ENCODE peak calls at places on chromosomes 6 and 20, in six cellular contexts. K is CD4-positive, CD25-positive, alpha-beta regulatory T cell; Q is psoas muscle; N is GM23248; O is breast epithelium; U is right cardiac atrium. T is an unnamed sample.
A peak's percentile ranks its signal among the peaks of the same experiment; 100 is the strongest.

GRCh38 chr6:138597336-138597735 is 98.0 kb upstream of the NHSL1 start:
- DNase-seq in K (no peak), Q (no peak), N (no peak), O (no peak), U (no peak), T (no peak)

GRCh38 chr6:87029711-87030314 is 65.1 kb downstream of the CGA start:
- DNase-seq in K (peak; percentile 42), Q (no peak), N (peak; percentile 70), O (no peak), U (no peak), T (no peak)

GRCh38 chr20:13139459-13140150 is 81.5 kb upstream of the ISM1 start:
- DNase-seq in K (no peak), Q (no peak), N (no peak), O (no peak), U (no peak), T (no peak)

GRCh38 chr6:2448826-2449571 is 203.6 kb upstream of the GMDS start:
- DNase-seq in K (peak; percentile 46), Q (no peak), N (peak; percentile 84), O (no peak), U (no peak), T (no peak)

GRCh38 chr6:157853018-157853805 is 30.2 kb downstream of the SNX9 start:
- DNase-seq in K (no peak), Q (no peak), N (no peak), O (no peak), U (no peak), T (no peak)

GRCh38 chr6:31559958-31560696 is 12.0 kb upstream of the LTA start:
- DNase-seq in K (peak; percentile 86), Q (peak; percentile 62), N (peak; percentile 75), O (no peak), U (peak; percentile 87), T (no peak)

GRCh38 chr6:24477070-24477469 is 12.3 kb downstream of the GPLD1 start:
- DNase-seq in K (no peak), Q (no peak), N (no peak), O (no peak), U (no peak), T (no peak)

GRCh38 chr6:52681416-52681815 is 10.5 kb downstream of the TMEM14A start:
- DNase-seq in K (no peak), Q (no peak), N (no peak), O (no peak), U (no peak), T (no peak)

GRCh38 chr6:116101298-116101718 is 655 bp downstream of the NT5DC1 start:
- DNase-seq in K (no peak), Q (no peak), N (no peak), O (no peak), U (no peak), T (no peak)

GRCh38 chr6:38185244-38185643 is 365.7 kb downstream of the ZFAND3 start:
- DNase-seq in K (no peak), Q (no peak), N (no peak), O (peak; percentile 20), U (no peak), T (no peak)

GRCh38 chr20:18832801-18833200 is 19.2 kb downstream of the SCP2D1 start:
- DNase-seq in K (no peak), Q (no peak), N (no peak), O (no peak), U (no peak), T (no peak)

GRCh38 chr6:37491161-37491829 is 8.4 kb downstream of the CCDC167 start:
- DNase-seq in K (peak; percentile 13), Q (no peak), N (no peak), O (no peak), U (no peak), T (no peak)

GRCh38 chr6:169172946-169173345 is 80.7 kb downstream of the THBS2 start:
- DNase-seq in K (no peak), Q (no peak), N (peak; percentile 38), O (no peak), U (no peak), T (no peak)

GRCh38 chr20:13857304-13857703 is 72.5 kb downstream of the NDUFAF5 start:
- DNase-seq in K (no peak), Q (peak; percentile 79), N (peak; percentile 30), O (peak; percentile 56), U (peak; percentile 84), T (no peak)

GRCh38 chr20:33423141-33423834 is 20.3 kb downstream of the SNTA1 start:
- DNase-seq in K (no peak), Q (peak; percentile 86), N (peak; percentile 88), O (no peak), U (peak; percentile 92), T (no peak)

GRCh38 chr6:105994522-105995402 is 91.4 kb upstream of the PRDM1 start:
- DNase-seq in K (peak; percentile 66), Q (peak; percentile 60), N (peak; percentile 90), O (no peak), U (peak; percentile 74), T (peak; percentile 32)

GRCh38 chr20:2875690-2876203 is 2.5 kb downstream of the PTPRA start:
- DNase-seq in K (no peak), Q (no peak), N (no peak), O (no peak), U (no peak), T (no peak)

GRCh38 chr6:143896096-143896880 is 32.0 kb downstream of the ZC2HC1B start:
- DNase-seq in K (no peak), Q (no peak), N (peak; percentile 14), O (no peak), U (no peak), T (no peak)

GRCh38 chr6:88368071-88368787 is 202.1 kb upstream of the CNR1 start:
- DNase-seq in K (no peak), Q (no peak), N (peak; percentile 79), O (no peak), U (no peak), T (no peak)

GRCh38 chr20:3723284-3723683 is 9.2 kb upstream of the HSPA12B start:
- DNase-seq in K (no peak), Q (no peak), N (no peak), O (no peak), U (no peak), T (no peak)

GRCh38 chr6:32075781-32076494 is 33.2 kb downstream of the TNXB start:
- DNase-seq in K (no peak), Q (peak; percentile 15), N (peak; percentile 71), O (no peak), U (peak; percentile 39), T (no peak)

GRCh38 chr6:81023007-81023582 is 729.4 kb downstream of the TENT5A start:
- DNase-seq in K (peak; percentile 1), Q (no peak), N (no peak), O (no peak), U (no peak), T (no peak)

GRCh38 chr6:35359744-35360348 is 17.5 kb downstream of the PPARD start:
- DNase-seq in K (no peak), Q (no peak), N (peak; percentile 87), O (no peak), U (peak; percentile 63), T (no peak)

GRCh38 chr6:35359346-35359743 is 17.0 kb downstream of the PPARD start:
- DNase-seq in K (no peak), Q (no peak), N (no peak), O (no peak), U (no peak), T (no peak)

GRCh38 chr6:35354361-35355135 is 12.2 kb downstream of the PPARD start:
- DNase-seq in K (no peak), Q (no peak), N (peak; percentile 58), O (no peak), U (no peak), T (no peak)

GRCh38 chr6:35357671-35358070 is 15.3 kb downstream of the PPARD start:
- DNase-seq in K (no peak), Q (no peak), N (no peak), O (no peak), U (peak; percentile 66), T (no peak)

DNA sequence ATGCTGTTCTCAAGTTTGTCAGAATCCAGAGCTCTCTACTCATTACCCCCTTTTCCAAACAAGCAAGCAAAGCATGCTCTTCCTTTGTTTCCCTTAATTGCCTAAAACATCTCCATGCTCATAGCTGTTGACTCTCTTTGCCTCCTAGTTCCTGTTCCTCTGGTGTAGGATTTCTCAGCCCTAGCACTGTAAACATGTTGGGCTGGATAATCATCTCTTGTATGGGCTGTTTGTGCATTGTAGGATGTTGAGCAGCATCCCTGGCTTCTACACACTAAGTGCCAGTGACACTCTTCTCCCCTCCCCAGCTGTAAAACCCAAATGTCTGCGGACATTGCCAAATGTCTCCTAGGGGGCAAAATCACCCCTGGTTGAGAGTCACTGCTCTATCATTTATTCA is 14.0 kb downstream of the PPARD start:
- DNase-seq in K (no peak), Q (no peak), N (no peak), O (no peak), U (no peak), T (no peak)
- H3K4me1 ChIP-seq in K (no peaks in the 10 kb centered on the region), Q (peaks cover 64% of the 10 kb centered on the region), N (peaks cover 20% of the 10 kb centered on the region), O (peaks cover 12% of the 10 kb centered on the region), U (peaks cover 37% of the 10 kb centered on the region), T (no peaks in the 10 kb centered on the region)

GRCh38 chr20:39876974-39877615 is 811.9 kb downstream of the MAFB start:
- DNase-seq in K (no peak), Q (no peak), N (no peak), O (no peak), U (no peak), T (no peak)
- H3K9me3 ChIP-seq in K (no peaks in the 10 kb centered on the region), Q (no peaks in the 10 kb centered on the region), N (no peaks in the 10 kb centered on the region), O (no peaks in the 10 kb centered on the region), U (no peaks in the 10 kb centered on the region), T (no peaks in the 10 kb centered on the region)

GRCh38 chr6:35669441-35669776 is 19.3 kb downstream of the FKBP5 start:
- DNase-seq in K (peak; percentile 59), Q (no peak), N (peak; percentile 23), O (no peak), U (no peak), T (no peak)
- H3K4me1 ChIP-seq in K (peaks cover 62% of the 10 kb centered on the region), Q (peaks cover 68% of the 10 kb centered on the region), N (peaks cover 29% of the 10 kb centered on the region), O (no peaks in the 10 kb centered on the region), U (peaks cover 8% of the 10 kb centered on the region), T (peaks cover 37% of the 10 kb centered on the region)

GRCh38 chr20:60420676-60421229 is 462.5 kb downstream of the CDH26 start:
- DNase-seq in K (no peak), Q (no peak), N (no peak), O (no peak), U (no peak), T (no peak)
- H3K9me3 ChIP-seq in K (no peaks in the 10 kb centered on the region), Q (no peaks in the 10 kb centered on the region), N (no peaks in the 10 kb centered on the region), O (no peaks in the 10 kb centered on the region), U (no peaks in the 10 kb centered on the region), T (no peaks in the 10 kb centered on the region)